ENCODE peak calls at places on chromosome 19, in nine cellular contexts. One of them, this sample, is unnamed.
A peak's percentile ranks its signal among the peaks of the same experiment; 100 is the strongest.

GRCh38 chr19:22616659-22617058 is 17.5 kb upstream of the ZNF492 start:
- DNase-seq in activated CD4-positive, alpha-beta T cell treated with anti-CD3 and anti-CD28 coated beads, Interleukin-2, amount 50 U/mL, for 24 hours: no peak
- DNase-seq in Ammon's horn: no peak
- DNase-seq in NCI-H1105 treated with DMSO at 0.1 percent for 48 hours: no peak
- DNase-seq in anterior cingulate cortex: no peak
- DNase-seq in stimulated activated effector memory CD8-positive, alpha-beta T cell treated with anti-CD3 and anti-CD28 coated beads, Interleukin-12 subunit alpha, Interleukin-12 subunit beta, amount 100 ng/mL, for 72 hours: no peak
- DNase-seq in foreskin keratinocyte: no peak
- DNase-seq in NCI-H774: no peak
- DNase-seq in astrocyte of the spinal cord: no peak
- DNase-seq in this sample: no peak

GRCh38 chr19:41927810-41928192 is 448 bp downstream of the ERFL start:
- DNase-seq in activated CD4-positive, alpha-beta T cell treated with anti-CD3 and anti-CD28 coated beads, Interleukin-2, amount 50 U/mL, for 24 hours: no peak
- DNase-seq in NCI-H774: no peak
- DNase-seq in astrocyte of the spinal cord: no peak
- DNase-seq in Ammon's horn: no peak
- DNase-seq in NCI-H1105 treated with DMSO at 0.1 percent for 48 hours: no peak
- DNase-seq in stimulated activated effector memory CD8-positive, alpha-beta T cell treated with anti-CD3 and anti-CD28 coated beads, Interleukin-12 subunit alpha, Interleukin-12 subunit beta, amount 100 ng/mL, for 72 hours: no peak
- DNase-seq in anterior cingulate cortex: no peak
- DNase-seq in foreskin keratinocyte: no peak
- DNase-seq in this sample: no peak

GRCh38 chr19:52734340-52734892 is 428 bp downstream of the ZNF611 start:
- DNase-seq in stimulated activated effector memory CD8-positive, alpha-beta T cell treated with anti-CD3 and anti-CD28 coated beads, Interleukin-12 subunit alpha, Interleukin-12 subunit beta, amount 100 ng/mL, for 72 hours: peak; percentile 50
- DNase-seq in anterior cingulate cortex: peak; percentile 25
- DNase-seq in foreskin keratinocyte: no peak
- DNase-seq in astrocyte of the spinal cord: peak; percentile 6
- DNase-seq in NCI-H774: no peak
- DNase-seq in Ammon's horn: peak; percentile 8
- DNase-seq in activated CD4-positive, alpha-beta T cell treated with anti-CD3 and anti-CD28 coated beads, Interleukin-2, amount 50 U/mL, for 24 hours: no peak
- DNase-seq in NCI-H1105 treated with DMSO at 0.1 percent for 48 hours: peak; percentile 29
- DNase-seq in this sample: no peak

GRCh38 chr19:15288146-15288963 is 44.0 kb downstream of the BRD4 start:
- DNase-seq in stimulated activated effector memory CD8-positive, alpha-beta T cell treated with anti-CD3 and anti-CD28 coated beads, Interleukin-12 subunit alpha, Interleukin-12 subunit beta, amount 100 ng/mL, for 72 hours: no peak
- DNase-seq in Ammon's horn: peak; percentile 96
- DNase-seq in activated CD4-positive, alpha-beta T cell treated with anti-CD3 and anti-CD28 coated beads, Interleukin-2, amount 50 U/mL, for 24 hours: no peak
- DNase-seq in anterior cingulate cortex: peak; percentile 62
- DNase-seq in NCI-H1105 treated with DMSO at 0.1 percent for 48 hours: no peak
- DNase-seq in foreskin keratinocyte: no peak
- DNase-seq in astrocyte of the spinal cord: peak; percentile 29
- DNase-seq in NCI-H774: no peak
- DNase-seq in this sample: no peak

GRCh38 chr19:44738603-44739585 is 9.6 kb upstream of the BCL3 start:
- DNase-seq in stimulated activated effector memory CD8-positive, alpha-beta T cell treated with anti-CD3 and anti-CD28 coated beads, Interleukin-12 subunit alpha, Interleukin-12 subunit beta, amount 100 ng/mL, for 72 hours: no peak
- DNase-seq in activated CD4-positive, alpha-beta T cell treated with anti-CD3 and anti-CD28 coated beads, Interleukin-2, amount 50 U/mL, for 24 hours: no peak
- DNase-seq in foreskin keratinocyte: no peak
- DNase-seq in anterior cingulate cortex: no peak
- DNase-seq in Ammon's horn: no peak
- DNase-seq in astrocyte of the spinal cord: no peak
- DNase-seq in NCI-H1105 treated with DMSO at 0.1 percent for 48 hours: no peak
- DNase-seq in NCI-H774: no peak
- DNase-seq in this sample: no peak

GRCh38 chr19:10329555-10329954 is 3.8 kb downstream of the RAVER1 start:
- DNase-seq in NCI-H1105 treated with DMSO at 0.1 percent for 48 hours: no peak
- DNase-seq in stimulated activated effector memory CD8-positive, alpha-beta T cell treated with anti-CD3 and anti-CD28 coated beads, Interleukin-12 subunit alpha, Interleukin-12 subunit beta, amount 100 ng/mL, for 72 hours: no peak
- DNase-seq in activated CD4-positive, alpha-beta T cell treated with anti-CD3 and anti-CD28 coated beads, Interleukin-2, amount 50 U/mL, for 24 hours: no peak
- DNase-seq in anterior cingulate cortex: no peak
- DNase-seq in astrocyte of the spinal cord: no peak
- DNase-seq in Ammon's horn: no peak
- DNase-seq in foreskin keratinocyte: no peak
- DNase-seq in NCI-H774: no peak
- DNase-seq in this sample: no peak

GRCh38 chr19:55146078-55146647 is 2.8 kb downstream of the TNNT1 start:
- DNase-seq in Ammon's horn: no peak
- DNase-seq in stimulated activated effector memory CD8-positive, alpha-beta T cell treated with anti-CD3 and anti-CD28 coated beads, Interleukin-12 subunit alpha, Interleukin-12 subunit beta, amount 100 ng/mL, for 72 hours: no peak
- DNase-seq in astrocyte of the spinal cord: no peak
- DNase-seq in anterior cingulate cortex: no peak
- DNase-seq in activated CD4-positive, alpha-beta T cell treated with anti-CD3 and anti-CD28 coated beads, Interleukin-2, amount 50 U/mL, for 24 hours: no peak
- DNase-seq in NCI-H774: peak; percentile 55
- DNase-seq in foreskin keratinocyte: peak; percentile 35
- DNase-seq in NCI-H1105 treated with DMSO at 0.1 percent for 48 hours: peak; percentile 51
- DNase-seq in this sample: peak; percentile 35

GRCh38 chr19:43806848-43807247 is 4.6 kb upstream of the LYPD5 start:
- DNase-seq in NCI-H774: no peak
- DNase-seq in NCI-H1105 treated with DMSO at 0.1 percent for 48 hours: no peak
- DNase-seq in astrocyte of the spinal cord: no peak
- DNase-seq in activated CD4-positive, alpha-beta T cell treated with anti-CD3 and anti-CD28 coated beads, Interleukin-2, amount 50 U/mL, for 24 hours: no peak
- DNase-seq in anterior cingulate cortex: no peak
- DNase-seq in foreskin keratinocyte: no peak
- DNase-seq in Ammon's horn: no peak
- DNase-seq in stimulated activated effector memory CD8-positive, alpha-beta T cell treated with anti-CD3 and anti-CD28 coated beads, Interleukin-12 subunit alpha, Interleukin-12 subunit beta, amount 100 ng/mL, for 72 hours: no peak
- DNase-seq in this sample: peak; percentile 81

GRCh38 chr19:36140289-36141038 is 598 bp downstream of the CAPNS1 start:
- DNase-seq in Ammon's horn: peak; percentile 25
- DNase-seq in anterior cingulate cortex: no peak
- DNase-seq in NCI-H1105 treated with DMSO at 0.1 percent for 48 hours: peak; percentile 79
- DNase-seq in astrocyte of the spinal cord: peak; percentile 65
- DNase-seq in stimulated activated effector memory CD8-positive, alpha-beta T cell treated with anti-CD3 and anti-CD28 coated beads, Interleukin-12 subunit alpha, Interleukin-12 subunit beta, amount 100 ng/mL, for 72 hours: no peak
- DNase-seq in activated CD4-positive, alpha-beta T cell treated with anti-CD3 and anti-CD28 coated beads, Interleukin-2, amount 50 U/mL, for 24 hours: peak; percentile 42
- DNase-seq in NCI-H774: peak; percentile 62
- DNase-seq in foreskin keratinocyte: no peak
- DNase-seq in this sample: no peak

GRCh38 chr19:11268783-11269267 is 6.5 kb upstream of the DOCK6 start:
- DNase-seq in foreskin keratinocyte: peak; percentile 59
- DNase-seq in astrocyte of the spinal cord: peak; percentile 86
- DNase-seq in NCI-H1105 treated with DMSO at 0.1 percent for 48 hours: no peak
- DNase-seq in anterior cingulate cortex: peak; percentile 6
- DNase-seq in NCI-H774: no peak
- DNase-seq in Ammon's horn: peak; percentile 21
- DNase-seq in stimulated activated effector memory CD8-positive, alpha-beta T cell treated with anti-CD3 and anti-CD28 coated beads, Interleukin-12 subunit alpha, Interleukin-12 subunit beta, amount 100 ng/mL, for 72 hours: no peak
- DNase-seq in activated CD4-positive, alpha-beta T cell treated with anti-CD3 and anti-CD28 coated beads, Interleukin-2, amount 50 U/mL, for 24 hours: no peak
- DNase-seq in this sample: no peak

GRCh38 chr19:33280351-33280921 is 21.9 kb downstream of the CEBPA start:
- DNase-seq in activated CD4-positive, alpha-beta T cell treated with anti-CD3 and anti-CD28 coated beads, Interleukin-2, amount 50 U/mL, for 24 hours: no peak
- DNase-seq in NCI-H774: no peak
- DNase-seq in NCI-H1105 treated with DMSO at 0.1 percent for 48 hours: no peak
- DNase-seq in Ammon's horn: no peak
- DNase-seq in astrocyte of the spinal cord: no peak
- DNase-seq in foreskin keratinocyte: no peak
- DNase-seq in anterior cingulate cortex: no peak
- DNase-seq in stimulated activated effector memory CD8-positive, alpha-beta T cell treated with anti-CD3 and anti-CD28 coated beads, Interleukin-12 subunit alpha, Interleukin-12 subunit beta, amount 100 ng/mL, for 72 hours: peak; percentile 70
- DNase-seq in this sample: no peak

GRCh38 chr19:22532388-22533310 is 101.5 kb upstream of the ZNF492 start:
- DNase-seq in stimulated activated effector memory CD8-positive, alpha-beta T cell treated with anti-CD3 and anti-CD28 coated beads, Interleukin-12 subunit alpha, Interleukin-12 subunit beta, amount 100 ng/mL, for 72 hours: no peak
- DNase-seq in activated CD4-positive, alpha-beta T cell treated with anti-CD3 and anti-CD28 coated beads, Interleukin-2, amount 50 U/mL, for 24 hours: no peak
- DNase-seq in astrocyte of the spinal cord: no peak
- DNase-seq in foreskin keratinocyte: no peak
- DNase-seq in NCI-H774: no peak
- DNase-seq in NCI-H1105 treated with DMSO at 0.1 percent for 48 hours: no peak
- DNase-seq in Ammon's horn: peak; percentile 73
- DNase-seq in anterior cingulate cortex: peak; percentile 66
- DNase-seq in this sample: no peak

GRCh38 chr19:42480335-42481095 is 37.8 kb upstream of the CXCL17 start:
- DNase-seq in foreskin keratinocyte: no peak
- DNase-seq in stimulated activated effector memory CD8-positive, alpha-beta T cell treated with anti-CD3 and anti-CD28 coated beads, Interleukin-12 subunit alpha, Interleukin-12 subunit beta, amount 100 ng/mL, for 72 hours: no peak
- DNase-seq in astrocyte of the spinal cord: no peak
- DNase-seq in activated CD4-positive, alpha-beta T cell treated with anti-CD3 and anti-CD28 coated beads, Interleukin-2, amount 50 U/mL, for 24 hours: no peak
- DNase-seq in NCI-H1105 treated with DMSO at 0.1 percent for 48 hours: no peak
- DNase-seq in NCI-H774: no peak
- DNase-seq in anterior cingulate cortex: no peak
- DNase-seq in Ammon's horn: peak; percentile 48
- DNase-seq in this sample: no peak

GRCh38 chr19:1276620-1277007 is 1.3 kb downstream of the FAM174C start:
- DNase-seq in stimulated activated effector memory CD8-positive, alpha-beta T cell treated with anti-CD3 and anti-CD28 coated beads, Interleukin-12 subunit alpha, Interleukin-12 subunit beta, amount 100 ng/mL, for 72 hours: no peak
- DNase-seq in foreskin keratinocyte: no peak
- DNase-seq in Ammon's horn: no peak
- DNase-seq in NCI-H1105 treated with DMSO at 0.1 percent for 48 hours: no peak
- DNase-seq in anterior cingulate cortex: no peak
- DNase-seq in astrocyte of the spinal cord: no peak
- DNase-seq in NCI-H774: no peak
- DNase-seq in activated CD4-positive, alpha-beta T cell treated with anti-CD3 and anti-CD28 coated beads, Interleukin-2, amount 50 U/mL, for 24 hours: no peak
- DNase-seq in this sample: no peak